ENCODE peak calls at places on chromosome 4, in eight cellular contexts. L is Karpas-422, X is PC-3, N is OCI-LY7, V is endothelial cell of umbilical vein, D is H1, J is GM23248, B is GM12878. A is an unnamed sample.

GRCh38 chr4:2714071-2714770 is 41.9 kb downstream of the TNIP2 start:
- DNase-seq in B (no peak), J (peak; percentile 84), N (no peak), L (no peak), D (no peak), V (peak; percentile 99), X (no peak), A (no peak)

GRCh38 chr4:183242291-183242690 is 77.8 kb downstream of the CLDN22 start:
- DNase-seq in D (no peak), J (no peak), L (no peak), N (no peak), X (no peak), B (no peak), V (no peak), A (no peak)

GRCh38 chr4:139851133-139851532 is 185.5 kb downstream of the MGST2 start:
- DNase-seq in L (peak; percentile 56), D (no peak), N (no peak), X (no peak), J (no peak), B (no peak), V (no peak), A (no peak)

GRCh38 chr4:109406337-109406931 is 27.2 kb upstream of the SEC24B start:
- DNase-seq in X (peak; percentile 70), N (peak; percentile 67), L (peak; percentile 86), V (peak; percentile 75), J (peak; percentile 66), B (no peak), D (no peak), A (peak; percentile 48)

GRCh38 chr4:48380583-48381167 is 39.3 kb downstream of the SLAIN2 start:
- DNase-seq in V (no peak), X (no peak), N (no peak), L (no peak), B (no peak), J (no peak), D (no peak), A (no peak)

GRCh38 chr4:150325872-150326271 is 247.6 kb downstream of the DCLK2 start:
- DNase-seq in J (no peak), D (no peak), X (no peak), B (no peak), L (no peak), N (no peak), V (no peak), A (no peak)

GRCh38 chr4:86512631-86513030 is 81.5 kb upstream of the PTPN13 start:
- DNase-seq in J (no peak), L (no peak), B (no peak), N (no peak), V (no peak), D (no peak), X (peak; percentile 81), A (no peak)

GRCh38 chr4:138772366-138772765 is 243.2 kb upstream of the NOCT start:
- DNase-seq in J (no peak), D (no peak), L (no peak), N (no peak), V (no peak), B (no peak), X (no peak), A (no peak)

GRCh38 chr4:17561195-17561909 is 15.6 kb upstream of the LAP3 start:
- DNase-seq in L (no peak), B (no peak), D (no peak), X (peak; percentile 30), N (no peak), J (peak; percentile 97), V (no peak), A (no peak)

GRCh38 chr4:1720163-1720983 is 750 bp downstream of the TMEM129 start:
- DNase-seq in L (peak; percentile 85), X (no peak), B (no peak), J (peak; percentile 77), N (peak; percentile 71), V (peak; percentile 51), D (peak; percentile 69), A (peak; percentile 55)

GRCh38 chr4:158255727-158256324 is 45.5 kb downstream of the TMEM144 start:
- DNase-seq in X (peak; percentile 64), D (no peak), N (peak; percentile 30), L (peak; percentile 81), B (no peak), V (peak; percentile 60), J (peak; percentile 77), A (no peak)

GRCh38 chr4:87953776-87954175 is 21.7 kb upstream of the SPP1 start:
- DNase-seq in X (no peak), V (no peak), D (no peak), B (no peak), N (no peak), L (no peak), J (no peak), A (no peak)

GRCh38 chr4:176718881-176719280 is 73.8 kb downstream of the VEGFC start:
- DNase-seq in J (no peak), V (no peak), L (no peak), B (no peak), X (no peak), N (no peak), D (no peak), A (no peak)

GRCh38 chr4:46648088-46648744 is 258.3 kb upstream of the GABRA2 start:
- DNase-seq in B (no peak), L (peak; percentile 73), X (peak; percentile 64), D (peak; percentile 51), N (peak; percentile 43), J (peak; percentile 13), V (no peak), A (peak; percentile 16)

GRCh38 chr4:23297327-23297726 is 592.5 kb downstream of the PPARGC1A start:
- DNase-seq in X (peak; percentile 20), B (no peak), J (no peak), D (no peak), V (no peak), N (peak; percentile 4), L (peak; percentile 59), A (no peak)

GRCh38 chr4:6720202-6720699 is 4.3 kb downstream of the BLOC1S4 start:
- DNase-seq in N (peak; percentile 75), V (peak; percentile 60), L (peak; percentile 87), J (peak; percentile 85), D (peak; percentile 98), B (no peak), X (peak; percentile 68), A (peak; percentile 75)

GRCh38 chr4:113958766-113959540 is 20.5 kb downstream of the ARSJ start:
- DNase-seq in V (peak; percentile 95), L (no peak), B (no peak), X (peak; percentile 96), D (no peak), J (peak; percentile 88), N (no peak), A (no peak)
- H3K79me2 ChIP-seq in V (peaks cover 86% of the 10 kb centered on the region), L (no peaks in the 10 kb centered on the region), B (no peaks in the 10 kb centered on the region), X (peaks cover 74% of the 10 kb centered on the region), D (no peaks in the 10 kb centered on the region), J (peaks cover 88% of the 10 kb centered on the region), N (no peaks in the 10 kb centered on the region), A (no peaks in the 10 kb centered on the region)

DNA sequence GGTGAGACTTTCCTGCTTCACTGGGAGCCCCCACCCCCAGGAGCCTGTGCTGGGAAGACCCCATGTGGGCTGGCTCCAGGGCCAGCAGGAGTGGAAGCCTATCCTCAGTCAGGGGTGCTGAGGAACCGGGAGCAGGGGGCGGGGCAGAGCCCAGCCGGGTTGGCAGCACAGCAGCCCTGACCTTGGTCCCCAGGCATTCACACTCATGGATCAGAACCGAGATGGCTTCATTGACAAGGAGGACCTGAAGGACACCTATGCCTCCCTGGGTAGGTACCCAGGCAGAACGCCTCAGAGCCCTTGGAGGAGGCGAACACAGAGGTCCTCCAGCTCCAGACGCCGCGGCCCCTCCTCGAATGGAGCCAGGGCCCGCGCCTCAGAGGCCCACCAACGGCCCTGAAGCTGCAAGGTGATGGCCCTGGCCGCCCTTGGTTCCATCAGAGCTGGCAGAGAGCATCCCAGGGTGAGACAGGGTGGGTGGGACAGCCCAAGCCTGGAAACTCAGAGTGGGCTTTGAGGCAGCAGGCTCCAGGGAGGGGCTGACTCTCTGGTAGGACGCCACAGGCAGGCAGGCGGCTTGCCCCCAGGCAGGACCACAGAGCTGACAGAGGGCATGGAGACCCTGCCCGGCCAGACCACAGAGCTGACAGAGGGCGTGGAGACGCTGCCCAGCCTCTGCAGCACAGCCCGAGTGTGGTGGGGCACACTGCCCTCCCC is 4.6 kb downstream of the MYL5 start:
- DNase-seq in V (no peak), J (no peak), X (no peak), B (no peak), N (no peak), D (no peak), L (no peak), A (no peak)
- H3K4me1 ChIP-seq in V (peaks cover 9% of the 10 kb centered on the region), J (no peaks in the 10 kb centered on the region), X (peaks cover 28% of the 10 kb centered on the region), B (peaks cover 38% of the 10 kb centered on the region), N (peaks cover 38% of the 10 kb centered on the region), D (peaks cover 16% of the 10 kb centered on the region), L (peaks cover 44% of the 10 kb centered on the region), A (peaks cover 39% of the 10 kb centered on the region)

DNA sequence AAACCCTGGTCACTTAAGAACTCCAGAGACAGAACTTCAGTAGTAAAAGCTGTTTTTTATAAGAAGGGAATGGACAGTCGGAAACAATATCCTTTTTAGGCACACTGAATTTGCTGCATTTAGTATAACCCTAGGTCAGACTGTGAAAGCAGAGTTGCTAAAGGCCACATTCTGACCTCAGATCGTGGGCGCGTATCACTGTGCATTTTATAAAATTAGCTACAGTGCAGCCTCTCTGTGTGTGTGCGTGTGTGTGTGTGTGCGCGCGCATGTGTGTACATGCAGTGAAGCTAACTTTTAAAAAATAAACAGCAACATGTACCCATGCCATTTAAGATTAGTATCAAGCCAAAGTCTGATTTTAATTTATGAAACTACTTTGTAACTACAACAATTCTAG is 8.0 kb downstream of the ZNF827 start:
- DNase-seq in J (peak; percentile 11), V (no peak), D (no peak), N (peak; percentile 20), B (no peak), L (peak; percentile 73), X (no peak), A (no peak)
- H3K79me2 ChIP-seq in J (peaks cover 100% of the 10 kb centered on the region), V (peaks cover 38% of the 10 kb centered on the region), D (peaks cover 12% of the 10 kb centered on the region), N (peaks cover 100% of the 10 kb centered on the region), B (peaks cover 100% of the 10 kb centered on the region), L (peaks cover 100% of the 10 kb centered on the region), X (peaks cover 90% of the 10 kb centered on the region), A (no peaks in the 10 kb centered on the region)

GRCh38 chr4:184728858-184729257 is 5.0 kb downstream of the CENPU start:
- DNase-seq in B (no peak), X (peak; percentile 35), J (no peak), D (no peak), N (no peak), V (peak; percentile 84), L (no peak), A (no peak)

GRCh38 chr4:184733654-184734524 is at the start of gene CENPU:
- DNase-seq in N (peak; percentile 99), L (peak; percentile 96), D (peak; percentile 99), J (peak; percentile 99), V (peak; percentile 99), X (peak; percentile 96), B (peak; percentile 94), A (peak; percentile 98)

GRCh38 chr4:184734758-184735157 is 862 bp upstream of the CENPU start:
- DNase-seq in N (no peak), L (no peak), J (no peak), V (no peak), X (no peak), B (no peak), D (no peak), A (no peak)

GRCh38 chr4:184731056-184731455 is 2.8 kb downstream of the CENPU start:
- DNase-seq in L (no peak), B (no peak), J (no peak), D (no peak), N (peak; percentile 27), V (no peak), X (no peak), A (no peak)

DNA sequence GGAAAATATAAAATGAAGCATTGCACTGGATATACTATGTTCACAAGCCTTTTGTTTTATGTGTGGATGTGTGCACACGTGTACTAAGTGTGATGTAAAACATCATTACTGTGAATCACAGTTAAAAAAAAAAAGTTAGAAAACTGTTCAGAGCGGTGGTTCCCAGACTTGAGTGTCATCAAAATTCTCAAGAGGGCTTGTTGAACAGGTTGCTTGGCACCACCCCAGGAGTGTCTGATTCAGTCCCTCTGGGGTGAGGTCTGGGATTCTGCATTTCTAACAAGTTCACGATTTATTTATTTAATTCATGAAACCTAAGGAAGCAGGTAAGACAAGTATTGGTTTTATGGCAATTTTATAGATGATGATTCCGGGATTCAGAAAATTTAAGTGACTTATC is 1.8 kb downstream of the CENPU start:
- DNase-seq in X (peak; percentile 91), D (no peak), N (peak; percentile 14), V (no peak), L (no peak), B (no peak), J (peak; percentile 71), A (no peak)
- H3K4me1 ChIP-seq in X (peaks cover 21% of the 10 kb centered on the region), D (peaks cover 8% of the 10 kb centered on the region), N (peaks cover 35% of the 10 kb centered on the region), V (peaks cover 24% of the 10 kb centered on the region), L (peaks cover 56% of the 10 kb centered on the region), B (peaks cover 9% of the 10 kb centered on the region), J (peaks cover 5% of the 10 kb centered on the region), A (peaks cover 49% of the 10 kb centered on the region)